ENCODE peak calls at places on chromosome 1, in six cellular contexts. T is cardiac fibroblast; K is HCT116; B is heart left ventricle; R is pancreas; W is CD8-positive, alpha-beta T cell. S is an unnamed sample.

GRCh38 chr1:163914785-163915413 is 593.1 kb downstream of the NUF2 start:
- DNase-seq in R (no peak), K (no peak), W (no peak), B (no peak), T (no peak), S (no peak)

GRCh38 chr1:30889506-30889905 is 19.1 kb downstream of the SDC3 start:
- DNase-seq in W (no peak), R (no peak), B (no peak), T (no peak), K (no peak), S (no peak)

GRCh38 chr1:25468037-25468436 is 37.3 kb downstream of the MACO1 start:
- DNase-seq in R (no peak), B (no peak), K (no peak), T (peak; percentile 39), W (no peak), S (peak; percentile 12)

GRCh38 chr1:50969611-50970507 is at the start of gene CDKN2C:
- DNase-seq in W (peak; percentile 71), K (no peak), B (peak; percentile 82), T (peak; percentile 87), R (peak; percentile 64), S (peak; percentile 68)

GRCh38 chr1:165011947-165012346 is 344.6 kb downstream of the LMX1A start:
- DNase-seq in B (no peak), T (no peak), R (no peak), W (no peak), K (no peak), S (no peak)

GRCh38 chr1:156160744-156161181 is 7.4 kb downstream of the SEMA4A start:
- DNase-seq in B (peak; percentile 92), T (peak; percentile 53), R (peak; percentile 79), W (peak; percentile 64), K (no peak), S (peak; percentile 84)

GRCh38 chr1:231629132-231629531 is 2.5 kb downstream of the DISC1 start:
- DNase-seq in B (peak; percentile 30), K (no peak), T (peak; percentile 74), R (no peak), W (no peak), S (no peak)

GRCh38 chr1:2000850-2001249 is 2.7 kb downstream of the CFAP74 start:
- DNase-seq in W (no peak), K (no peak), B (no peak), R (no peak), T (no peak), S (no peak)

GRCh38 chr1:151888972-151889570 is 20.2 kb downstream of the THEM4 start:
- DNase-seq in R (no peak), K (no peak), T (peak; percentile 42), W (no peak), B (no peak), S (peak; percentile 22)

GRCh38 chr1:237583270-237583669 is 307.5 kb downstream of the ZP4 start:
- DNase-seq in K (no peak), T (no peak), B (no peak), W (no peak), R (no peak), S (no peak)

GRCh38 chr1:25590096-25590824 is 26.3 kb upstream of the MAN1C1 start:
- DNase-seq in B (peak; percentile 45), R (no peak), K (no peak), W (no peak), T (peak; percentile 58), S (no peak)

GRCh38 chr1:54310439-54311328 is 95.5 kb downstream of the SSBP3 start:
- DNase-seq in W (no peak), R (peak; percentile 52), B (peak; percentile 56), T (peak; percentile 44), K (peak; percentile 4), S (peak; percentile 61)

GRCh38 chr1:15459771-15460719 is 3.5 kb downstream of the CELA2A start:
- DNase-seq in R (no peak), T (no peak), W (no peak), B (no peak), K (no peak), S (peak; percentile 37)

GRCh38 chr1:164720329-164721036 is 161.5 kb downstream of the PBX1 start:
- DNase-seq in B (no peak), R (no peak), T (peak; percentile 25), K (no peak), W (no peak), S (no peak)

GRCh38 chr1:147842578-147842977 is 60.0 kb upstream of the GJA8 start:
- DNase-seq in K (no peak), B (no peak), W (no peak), R (no peak), T (no peak), S (no peak)

GRCh38 chr1:46246548-46247432 is 773 bp upstream of the RAD54L start:
- DNase-seq in T (peak; percentile 49), R (no peak), K (no peak), W (peak; percentile 62), B (peak; percentile 43), S (peak; percentile 24)

GRCh38 chr1:48442864-48443619 is 29.0 kb downstream of the SPATA6 start:
- DNase-seq in B (no peak), T (no peak), K (no peak), W (no peak), R (no peak), S (no peak)

GRCh38 chr1:1986451-1987141 is 17.0 kb downstream of the CFAP74 start:
- DNase-seq in R (no peak), T (no peak), B (no peak), K (no peak), W (no peak), S (no peak)

GRCh38 chr1:157141212-157141855 is 3.1 kb upstream of the ETV3 start:
- DNase-seq in K (no peak), R (no peak), T (no peak), B (no peak), W (no peak), S (no peak)

GRCh38 chr1:109241841-109242301 is 7.5 kb upstream of the CELSR2 start:
- DNase-seq in R (no peak), T (no peak), K (no peak), B (no peak), W (no peak), S (peak; percentile 25)

GRCh38 chr1:2640626-2641025 is 7.8 kb upstream of the MMEL1 start:
- DNase-seq in K (no peak), B (no peak), R (no peak), W (no peak), T (no peak), S (peak; percentile 30)

GRCh38 chr1:151606867-151607266 is 5.0 kb upstream of the SNX27 start:
- DNase-seq in K (no peak), B (no peak), T (no peak), W (no peak), R (no peak), S (no peak)

GRCh38 chr1:203317429-203318228 is 12.3 kb downstream of the BTG2 start:
- DNase-seq in B (no peak), K (no peak), W (no peak), T (no peak), R (no peak), S (no peak)

GRCh38 chr1:1906185-1907097 is 8.6 kb upstream of the CALML6 start:
- DNase-seq in R (peak; percentile 83), W (peak; percentile 57), K (peak; percentile 71), T (peak; percentile 85), B (peak; percentile 91), S (peak; percentile 94)

GRCh38 chr1:27346357-27346756 is 4.5 kb downstream of the SYTL1 start:
- DNase-seq in K (no peak), W (no peak), T (no peak), B (no peak), R (no peak), S (no peak)

GRCh38 chr1:1426961-1427934 is 6.2 kb upstream of the ANKRD65 start:
- DNase-seq in B (peak; percentile 50), K (no peak), T (no peak), R (peak; percentile 69), W (no peak), S (no peak)

GRCh38 chr1:63662056-63662836 is 69.0 kb downstream of the PGM1 start:
- DNase-seq in R (no peak), W (no peak), B (peak; percentile 16), K (peak; percentile 78), T (peak; percentile 87), S (peak; percentile 40)

GRCh38 chr1:39990428-39990827 is 35.5 kb downstream of the MFSD2A start:
- DNase-seq in W (no peak), T (no peak), K (no peak), R (no peak), B (no peak), S (no peak)

GRCh38 chr1:39992888-39993287 is 37.9 kb downstream of the MFSD2A start:
- DNase-seq in T (no peak), R (no peak), K (no peak), W (no peak), B (no peak), S (no peak)

GRCh38 chr1:39995973-39996393 is 41.0 kb downstream of the MFSD2A start:
- DNase-seq in T (no peak), K (no peak), W (peak; percentile 25), B (no peak), R (no peak), S (no peak)

GRCh38 chr1:39988618-39989343 is 33.8 kb downstream of the MFSD2A start:
- DNase-seq in T (peak; percentile 16), B (no peak), R (no peak), W (no peak), K (no peak), S (no peak)

GRCh38 chr1:39992229-39992628 is 37.3 kb downstream of the MFSD2A start:
- DNase-seq in K (no peak), B (no peak), T (peak; percentile 35), R (no peak), W (no peak), S (peak; percentile 28)
- TF ChIP-seq CTCF in K (no peak), B (no peak), T (no peak), R (no peak), W (no peak), S (no peak)

GRCh38 chr1:21335088-21335678 is 44.9 kb upstream of the ECE1 start:
- DNase-seq in K (no peak), R (peak; percentile 44), B (no peak), W (no peak), T (no peak), S (no peak)
- TF ChIP-seq CTCF in K (no peak), R (no peak), B (no peak), W (no peak), T (no peak), S (no peak)

GRCh38 chr1:223683586-223684487 is 18.3 kb upstream of the CAPN8 start:
- DNase-seq in W (peak; percentile 62), T (peak; percentile 66), R (peak; percentile 49), B (peak; percentile 21), K (no peak), S (peak; percentile 76)

GRCh38 chr1:223682502-223682901 is 17.0 kb upstream of the CAPN8 start:
- DNase-seq in B (no peak), K (no peak), W (no peak), T (no peak), R (no peak), S (no peak)

GRCh38 chr1:223678841-223679240 is 13.3 kb upstream of the CAPN8 start:
- DNase-seq in W (no peak), T (no peak), R (no peak), K (no peak), B (no peak), S (no peak)

GRCh38 chr1:223680188-223680587 is 14.7 kb upstream of the CAPN8 start:
- DNase-seq in K (no peak), B (no peak), W (no peak), T (no peak), R (no peak), S (no peak)

GRCh38 chr1:223684488-223684792 is 18.9 kb upstream of the CAPN8 start:
- DNase-seq in W (no peak), K (no peak), R (no peak), B (no peak), T (no peak), S (no peak)
- TF ChIP-seq CTCF in W (peak; percentile 37), K (no peak), R (no peak), B (no peak), T (no peak), S (no peak)

GRCh38 chr1:179954494-179955317 is at the start of gene CEP350:
- DNase-seq in K (peak; percentile 98), T (peak; percentile 99), W (peak; percentile 99), R (peak; percentile 98), B (peak; percentile 99), S (peak; percentile 99)
- TF ChIP-seq CTCF in K (no peak), T (no peak), W (no peak), R (no peak), B (no peak), S (no peak)